ENCODE peak calls at places on chromosomes 2 and 18, in five cellular contexts. C is K562, L is A549, O is IMR-90, Y is GM12878. P is an unnamed sample.

GRCh38 chr2:224359569-224359968 is 42.3 kb downstream of the FAM124B start:
- DNase-seq in Y (no peak), C (peak), L (peak), O (no peak), P (peak)

GRCh38 chr2:100606740-100607343 is 44.0 kb downstream of the PDCL3 start:
- DNase-seq in L (peak), Y (no peak), C (peak), O (peak), P (peak)

GRCh38 chr2:210225461-210225798 is 183 bp upstream of the ACADL start:
- DNase-seq in Y (no peak), L (no peak), C (no peak), O (no peak), P (no peak)

GRCh38 chr18:596288-596881 is 403 bp upstream of the CLUL1 start:
- DNase-seq in C (peak), L (peak), Y (no peak), O (no peak), P (peak)

GRCh38 chr2:205865794-205866490 is 183.6 kb downstream of the NRP2 start:
- DNase-seq in C (no peak), Y (no peak), L (no peak), O (no peak), P (peak)

GRCh38 chr2:99804969-99805368 is 315.2 kb upstream of the REV1 start:
- DNase-seq in Y (no peak), O (peak), C (no peak), L (no peak), P (no peak)

GRCh38 chr2:10380048-10380926 is 67.8 kb downstream of the ODC1 start:
- DNase-seq in L (no peak), O (peak), C (no peak), Y (no peak), P (no peak)

GRCh38 chr18:76496200-76496890 is 1.3 kb upstream of the ZNF516 start:
- DNase-seq in L (peak), Y (no peak), C (peak), O (peak), P (peak)

GRCh38 chr18:35041752-35042379 is 653 bp downstream of the MAPRE2 start:
- DNase-seq in Y (no peak), L (no peak), O (no peak), C (no peak), P (peak)

GRCh38 chr18:32974421-32975165 is 201.8 kb upstream of the KLHL14 start:
- DNase-seq in O (no peak), L (no peak), C (no peak), Y (no peak), P (no peak)

GRCh38 chr2:201466050-201466660 is 14.6 kb downstream of the STRADB start:
- DNase-seq in O (peak), Y (no peak), C (no peak), L (no peak), P (no peak)

GRCh38 chr2:157897106-157897971 is 21.2 kb upstream of the ACVR1 start:
- DNase-seq in O (no peak), Y (no peak), C (no peak), L (no peak), P (no peak)

GRCh38 chr18:79882522-79883241 is 68.8 kb downstream of the SLC66A2 start:
- DNase-seq in L (no peak), Y (no peak), C (no peak), O (no peak), P (peak)

GRCh38 chr18:41391616-41392610 is 563.1 kb upstream of the PIK3C3 start:
- DNase-seq in L (peak), Y (no peak), C (no peak), O (peak), P (peak)

GRCh38 chr2:205386109-205386508 is 296.2 kb upstream of the NRP2 start:
- DNase-seq in L (no peak), C (no peak), O (no peak), Y (no peak), P (peak)

GRCh38 chr2:191109888-191110287 is 40.9 kb downstream of the STAT4 start:
- DNase-seq in L (no peak), Y (no peak), C (no peak), O (no peak), P (no peak)

GRCh38 chr18:13239557-13239956 is 21.0 kb downstream of the LDLRAD4 start:
- DNase-seq in L (no peak), O (no peak), C (no peak), Y (no peak), P (no peak)

GRCh38 chr18:12891561-12891960 is 7.5 kb upstream of the PTPN2 start:
- DNase-seq in Y (no peak), O (no peak), L (no peak), C (no peak), P (no peak)

GRCh38 chr2:170974304-170974993 is 45.4 kb downstream of the GORASP2 start:
- DNase-seq in C (no peak), O (no peak), L (no peak), Y (no peak), P (no peak)
- H3K4me3 ChIP-seq in C (peak), O (peak), L (peak), Y (peak), P (no peak)

GRCh38 chr2:49210191-49210590 is 55.9 kb upstream of the FSHR start:
- DNase-seq in C (no peak), L (no peak), O (no peak), Y (no peak), P (no peak)

DNA sequence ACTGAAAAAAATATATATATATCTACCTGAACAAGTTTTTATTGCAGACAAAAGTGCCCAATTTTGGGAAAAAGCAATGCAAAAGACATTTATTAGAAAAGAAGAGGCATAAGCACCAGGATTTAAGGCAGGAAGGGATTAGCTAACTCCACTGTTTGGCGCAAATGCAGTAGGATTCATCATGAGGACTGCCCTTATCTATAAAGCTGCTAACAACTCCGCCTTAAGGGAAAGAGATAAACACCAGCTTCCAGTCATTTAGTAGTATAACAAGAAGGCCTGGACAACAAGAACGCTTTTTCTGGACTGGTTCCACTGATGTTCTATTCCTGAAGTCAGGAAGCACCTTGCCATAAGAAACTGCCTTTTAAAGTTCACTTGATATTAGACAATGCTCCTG is 52.9 kb upstream of the FSHR start:
- DNase-seq in L (no peak), Y (no peak), C (no peak), O (no peak), P (no peak)
- TF ChIP-seq RCOR1 in L (no peak), Y (no peak), C (no peak), O (no peak), P (no peak)

GRCh38 chr2:33292063-33292462 is 184.4 kb upstream of the RASGRP3 start:
- DNase-seq in C (no peak), Y (no peak), O (no peak), L (no peak), P (no peak)
- H3K4me3 ChIP-seq in C (no peak), Y (no peak), O (no peak), L (peak), P (no peak)

DNA sequence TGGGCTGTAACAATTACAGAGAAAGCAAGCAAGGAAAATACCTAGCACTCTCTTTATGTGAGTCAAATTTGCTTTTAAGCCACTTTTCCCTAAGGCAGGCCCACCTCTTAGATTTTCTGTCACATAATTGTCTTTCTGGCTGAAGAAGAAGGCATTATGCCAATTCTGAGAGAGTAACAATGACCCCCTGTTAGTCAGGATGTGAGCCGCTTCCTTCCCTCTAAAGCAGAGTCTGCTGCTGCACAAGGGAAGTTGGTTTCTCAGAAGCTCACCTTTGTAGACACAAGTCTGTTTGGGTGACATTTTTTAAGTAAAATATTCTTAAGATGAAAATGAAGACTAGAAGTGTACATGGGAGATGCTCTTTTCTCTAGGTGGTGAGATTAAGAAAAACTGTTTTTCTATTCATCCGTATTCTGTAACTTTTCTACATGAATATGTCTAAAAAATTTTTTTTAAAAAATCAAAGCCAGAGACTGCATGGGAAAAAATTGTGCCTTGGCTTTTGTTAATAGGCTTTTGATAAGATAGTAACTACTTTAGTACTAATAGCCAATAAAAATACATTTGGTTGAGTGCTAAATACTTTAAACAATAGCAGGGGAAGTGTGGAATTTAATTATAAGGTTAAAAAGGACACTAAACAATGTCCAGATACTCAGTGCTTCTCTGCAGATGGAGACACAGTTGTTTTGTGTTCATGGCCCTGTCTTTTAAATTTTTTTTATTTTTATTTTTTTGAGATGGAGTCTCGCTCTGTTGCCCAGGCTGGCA is 33.4 kb upstream of the VPS54 start:
- DNase-seq in Y (no peak), O (peak), C (no peak), L (no peak), P (peak)
- TF ChIP-seq RCOR1 in Y (no peak), O (no peak), C (no peak), L (no peak), P (peak)

P was measured in SK-N-SH.